ENCODE peak calls at places on chromosomes 3 and 15, in six cellular contexts. One of them, this sample, is unnamed. For H3K36me3, the result is how much of the 10 kb centered on the place peaks cover.

GRCh38 chr3:16252243-16252978 is 12.3 kb downstream of the DPH3 start:
- DNase-seq in H1: no peak
- DNase-seq in neuronal stem cell: no peak
- DNase-seq in IMR-90: no peak
- DNase-seq in mesenchymal stem cell: no peak
- DNase-seq in trophoblast cell: no peak
- DNase-seq in this sample: no peak

GRCh38 chr3:172735014-172735413 is 15.5 kb upstream of the ECT2 start:
- DNase-seq in neuronal stem cell: no peak
- DNase-seq in H1: no peak
- DNase-seq in trophoblast cell: no peak
- DNase-seq in mesenchymal stem cell: no peak
- DNase-seq in IMR-90: no peak
- DNase-seq in this sample: no peak

GRCh38 chr15:51844747-51845426 is 15.4 kb downstream of the TMOD3 start:
- DNase-seq in IMR-90: peak
- DNase-seq in mesenchymal stem cell: no peak
- DNase-seq in neuronal stem cell: no peak
- DNase-seq in H1: no peak
- DNase-seq in trophoblast cell: no peak
- DNase-seq in this sample: no peak

GRCh38 chr15:56243117-56243773 is 434 bp downstream of the RFX7 start:
- DNase-seq in H1: no peak
- DNase-seq in neuronal stem cell: peak
- DNase-seq in trophoblast cell: no peak
- DNase-seq in IMR-90: peak
- DNase-seq in mesenchymal stem cell: peak
- DNase-seq in this sample: peak

GRCh38 chr15:82046668-82047492 is 1.1 kb upstream of the MEX3B start:
- DNase-seq in neuronal stem cell: peak
- DNase-seq in H1: peak
- DNase-seq in mesenchymal stem cell: peak
- DNase-seq in IMR-90: peak
- DNase-seq in trophoblast cell: peak
- DNase-seq in this sample: peak

GRCh38 chr3:160804762-160805161 is 48.7 kb downstream of the PPM1L start:
- DNase-seq in neuronal stem cell: no peak
- DNase-seq in IMR-90: no peak
- DNase-seq in mesenchymal stem cell: peak
- DNase-seq in H1: no peak
- DNase-seq in trophoblast cell: no peak
- DNase-seq in this sample: peak

GRCh38 chr3:127749787-127750225 is 72.5 kb downstream of the MGLL start:
- DNase-seq in trophoblast cell: no peak
- DNase-seq in neuronal stem cell: no peak
- DNase-seq in mesenchymal stem cell: no peak
- DNase-seq in IMR-90: no peak
- DNase-seq in H1: no peak
- DNase-seq in this sample: peak

GRCh38 chr3:181717505-181717904 is 5.8 kb downstream of the SOX2 start:
- DNase-seq in H1: no peak
- DNase-seq in mesenchymal stem cell: no peak
- DNase-seq in trophoblast cell: no peak
- DNase-seq in neuronal stem cell: no peak
- DNase-seq in IMR-90: no peak
- DNase-seq in this sample: no peak

GRCh38 chr3:140753865-140754754 is 76.2 kb downstream of the TRIM42 start:
- DNase-seq in H1: no peak
- DNase-seq in trophoblast cell: no peak
- DNase-seq in mesenchymal stem cell: no peak
- DNase-seq in neuronal stem cell: no peak
- DNase-seq in IMR-90: no peak
- DNase-seq in this sample: no peak

GRCh38 chr15:47756872-47757271 is 39.6 kb downstream of the SEMA6D start:
- DNase-seq in H1: no peak
- DNase-seq in neuronal stem cell: no peak
- DNase-seq in mesenchymal stem cell: peak
- DNase-seq in IMR-90: peak
- DNase-seq in trophoblast cell: peak
- DNase-seq in this sample: peak

GRCh38 chr15:70778258-70779076 is 15.1 kb upstream of the UACA start:
- DNase-seq in mesenchymal stem cell: peak
- DNase-seq in H1: no peak
- DNase-seq in trophoblast cell: peak
- DNase-seq in neuronal stem cell: no peak
- DNase-seq in IMR-90: peak
- DNase-seq in this sample: no peak

GRCh38 chr3:88960019-88960418 is 147.4 kb upstream of the EPHA3 start:
- DNase-seq in neuronal stem cell: no peak
- DNase-seq in trophoblast cell: no peak
- DNase-seq in H1: no peak
- DNase-seq in IMR-90: no peak
- DNase-seq in mesenchymal stem cell: no peak
- DNase-seq in this sample: no peak

GRCh38 chr15:98657721-98658120 is 9.4 kb downstream of the IGF1R start:
- DNase-seq in IMR-90: peak
- DNase-seq in neuronal stem cell: no peak
- DNase-seq in trophoblast cell: no peak
- DNase-seq in H1: no peak
- DNase-seq in mesenchymal stem cell: no peak
- DNase-seq in this sample: no peak

GRCh38 chr15:39597751-39598185 is 16.9 kb downstream of the THBS1 start:
- DNase-seq in H1: no peak
- DNase-seq in IMR-90: peak
- DNase-seq in neuronal stem cell: no peak
- DNase-seq in trophoblast cell: no peak
- DNase-seq in mesenchymal stem cell: peak
- DNase-seq in this sample: no peak

GRCh38 chr15:44300567-44300966 is 12.0 kb downstream of the GOLM2 start:
- DNase-seq in IMR-90: no peak
- DNase-seq in mesenchymal stem cell: no peak
- DNase-seq in neuronal stem cell: no peak
- DNase-seq in H1: no peak
- DNase-seq in trophoblast cell: no peak
- DNase-seq in this sample: no peak

GRCh38 chr15:66789029-66790025 is 87.3 kb downstream of the SMAD6 start:
- DNase-seq in mesenchymal stem cell: peak
- DNase-seq in trophoblast cell: peak
- DNase-seq in H1: no peak
- DNase-seq in neuronal stem cell: no peak
- DNase-seq in IMR-90: peak
- DNase-seq in this sample: peak

GRCh38 chr3:75192065-75192658 is 472.0 kb upstream of the FRG2C start:
- DNase-seq in mesenchymal stem cell: peak
- DNase-seq in IMR-90: peak
- DNase-seq in H1: no peak
- DNase-seq in neuronal stem cell: peak
- DNase-seq in trophoblast cell: peak
- DNase-seq in this sample: peak

GRCh38 chr3:126083511-126083912 is 412 bp downstream of the SLC41A3 start:
- DNase-seq in trophoblast cell: peak
- DNase-seq in neuronal stem cell: peak
- DNase-seq in IMR-90: peak
- DNase-seq in H1: no peak
- DNase-seq in mesenchymal stem cell: peak
- DNase-seq in this sample: peak

GRCh38 chr3:53109822-53110771 is 20.1 kb downstream of the RFT1 start:
- DNase-seq in mesenchymal stem cell: peak
- DNase-seq in neuronal stem cell: no peak
- DNase-seq in trophoblast cell: peak
- DNase-seq in H1: peak
- DNase-seq in IMR-90: peak
- DNase-seq in this sample: peak

GRCh38 chr3:45110185-45110833 is 35.9 kb downstream of the CDCP1 start:
- DNase-seq in mesenchymal stem cell: peak
- DNase-seq in IMR-90: no peak
- DNase-seq in H1: no peak
- DNase-seq in trophoblast cell: no peak
- DNase-seq in neuronal stem cell: no peak
- DNase-seq in this sample: no peak

GRCh38 chr15:74866090-74866489 is 7.1 kb downstream of the SCAMP2 start:
- DNase-seq in IMR-90: peak
- DNase-seq in H1: no peak
- DNase-seq in trophoblast cell: peak
- DNase-seq in neuronal stem cell: no peak
- DNase-seq in mesenchymal stem cell: peak
- DNase-seq in this sample: peak

GRCh38 chr3:111998661-111999641 is at the start of gene TAGLN3:
- DNase-seq in IMR-90: no peak
- DNase-seq in H1: no peak
- DNase-seq in neuronal stem cell: peak
- DNase-seq in mesenchymal stem cell: peak
- DNase-seq in trophoblast cell: no peak
- DNase-seq in this sample: peak

DNA sequence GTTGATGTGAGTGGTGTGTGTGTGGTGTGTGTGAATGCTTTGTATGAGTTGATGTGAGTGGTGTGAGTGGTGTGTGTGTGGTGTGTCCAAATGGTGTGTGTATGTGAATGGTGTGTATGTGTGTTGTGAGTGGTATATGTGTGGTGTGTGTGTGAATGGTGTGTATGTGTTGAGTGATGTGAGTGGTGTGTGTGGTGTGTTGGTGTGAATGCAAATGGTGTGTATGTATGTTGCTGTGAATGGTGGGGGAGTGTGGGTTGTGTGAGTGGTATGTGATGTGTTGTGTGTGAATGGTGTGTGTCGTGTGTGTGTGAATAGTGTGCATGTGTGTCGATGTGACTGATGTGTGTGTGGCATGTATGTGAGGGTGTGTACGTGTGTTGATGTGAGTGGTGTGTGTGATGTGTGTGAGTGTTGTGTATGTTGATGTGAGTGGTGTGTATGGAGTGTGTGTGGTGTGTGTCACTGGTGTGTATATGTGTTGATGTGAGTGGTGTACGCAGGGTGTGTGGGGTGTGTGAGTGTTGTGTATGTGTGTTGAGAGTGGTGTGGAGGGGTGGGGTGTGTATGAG is 40.6 kb downstream of the ARNT2 start:
- DNase-seq in H1: no peak
- DNase-seq in mesenchymal stem cell: no peak
- DNase-seq in trophoblast cell: no peak
- DNase-seq in IMR-90: no peak
- DNase-seq in neuronal stem cell: no peak
- DNase-seq in this sample: no peak
- H4K8ac ChIP-seq in H1: peak
- H4K8ac ChIP-seq in mesenchymal stem cell: no peak
- H4K8ac ChIP-seq in trophoblast cell: no peak
- H4K8ac ChIP-seq in IMR-90: peak
- H4K8ac ChIP-seq in neuronal stem cell: peak
- H4K8ac ChIP-seq in this sample: no peak

GRCh38 chr3:123584988-123585937 is at the start of gene HACD2:
- DNase-seq in trophoblast cell: peak
- DNase-seq in mesenchymal stem cell: peak
- DNase-seq in IMR-90: peak
- DNase-seq in H1: peak
- DNase-seq in neuronal stem cell: peak
- DNase-seq in this sample: peak
- H3K18ac ChIP-seq in trophoblast cell: peak
- H3K18ac ChIP-seq in mesenchymal stem cell: peak
- H3K18ac ChIP-seq in IMR-90: peak
- H3K18ac ChIP-seq in H1: peak
- H3K18ac ChIP-seq in neuronal stem cell: peak
- H3K18ac ChIP-seq in this sample: peak

GRCh38 chr3:69181592-69182211 is 59.3 kb upstream of the LMOD3 start:
- DNase-seq in mesenchymal stem cell: peak
- DNase-seq in neuronal stem cell: no peak
- DNase-seq in H1: no peak
- DNase-seq in IMR-90: peak
- DNase-seq in trophoblast cell: peak
- DNase-seq in this sample: peak

GRCh38 chr3:69179740-69180372 is 57.5 kb upstream of the LMOD3 start:
- DNase-seq in IMR-90: no peak
- DNase-seq in H1: no peak
- DNase-seq in neuronal stem cell: no peak
- DNase-seq in trophoblast cell: no peak
- DNase-seq in mesenchymal stem cell: no peak
- DNase-seq in this sample: no peak

GRCh38 chr3:69180869-69181591 is 58.6 kb upstream of the LMOD3 start:
- DNase-seq in neuronal stem cell: no peak
- DNase-seq in mesenchymal stem cell: no peak
- DNase-seq in trophoblast cell: no peak
- DNase-seq in IMR-90: no peak
- DNase-seq in H1: no peak
- DNase-seq in this sample: no peak

GRCh38 chr3:69178838-69179739 is 56.7 kb upstream of the LMOD3 start:
- DNase-seq in IMR-90: no peak
- DNase-seq in trophoblast cell: peak
- DNase-seq in mesenchymal stem cell: no peak
- DNase-seq in neuronal stem cell: no peak
- DNase-seq in H1: no peak
- DNase-seq in this sample: peak

DNA sequence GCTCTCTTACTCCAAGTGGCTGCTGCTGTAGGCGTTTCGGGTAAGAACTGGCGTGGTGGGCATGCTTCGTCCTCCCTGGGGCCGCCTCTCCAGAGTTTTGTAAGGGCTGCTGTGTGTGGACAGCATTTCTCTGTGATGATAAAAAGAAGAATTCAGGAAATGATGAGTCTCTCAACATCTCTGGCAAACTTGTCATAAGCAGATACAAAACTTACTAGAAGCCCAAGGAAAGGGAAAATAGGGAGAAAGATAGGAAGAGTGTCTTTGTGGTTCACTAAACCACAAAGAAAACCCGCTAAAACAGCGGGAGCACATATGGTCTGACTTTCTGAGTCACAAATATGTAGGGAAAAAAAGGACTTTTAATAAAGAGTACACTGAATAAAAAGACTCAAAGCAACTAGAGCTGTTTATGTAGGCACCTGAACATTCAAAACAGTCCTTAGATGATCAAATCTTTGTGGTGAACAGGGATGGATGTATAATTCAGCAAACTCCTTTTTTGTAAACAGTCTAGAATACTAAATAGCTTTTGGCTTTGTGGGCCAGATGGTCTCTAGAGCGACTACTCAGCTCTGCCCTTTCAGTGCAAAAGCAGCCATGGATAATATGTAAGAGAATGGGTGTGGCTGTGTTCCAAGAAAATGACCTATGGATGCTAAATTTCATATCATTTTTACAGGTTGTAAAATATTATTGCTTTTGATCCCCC is 60.3 kb upstream of the LMOD3 start:
- DNase-seq in trophoblast cell: no peak
- DNase-seq in neuronal stem cell: no peak
- DNase-seq in H1: no peak
- DNase-seq in mesenchymal stem cell: peak
- DNase-seq in IMR-90: peak
- DNase-seq in this sample: no peak
- H3K36me3 ChIP-seq in trophoblast cell: under half
- H3K36me3 ChIP-seq in neuronal stem cell: under half
- H3K36me3 ChIP-seq in H1: under half
- H3K36me3 ChIP-seq in mesenchymal stem cell: under half
- H3K36me3 ChIP-seq in IMR-90: under half
- H3K36me3 ChIP-seq in this sample: under half

DNA sequence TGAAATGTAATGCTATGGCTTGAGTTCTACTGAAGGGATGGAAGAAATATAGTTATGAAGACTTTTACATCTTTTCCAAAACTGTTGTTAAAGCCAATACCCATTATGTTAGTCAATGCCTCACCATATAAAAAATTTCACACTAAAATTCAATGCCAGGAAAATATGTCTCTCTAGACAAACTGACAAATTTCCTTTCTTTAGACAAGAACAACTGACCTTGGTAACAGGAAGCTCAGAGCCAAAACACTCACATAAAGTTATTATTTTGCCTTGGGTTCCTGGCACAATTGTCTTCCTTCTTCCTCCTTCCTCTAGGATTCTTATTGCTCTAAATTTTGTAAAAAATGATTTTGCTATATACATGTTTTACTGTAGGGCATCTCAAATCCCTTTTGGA is 26.7 kb downstream of the INTS14 start:
- DNase-seq in neuronal stem cell: no peak
- DNase-seq in mesenchymal stem cell: no peak
- DNase-seq in H1: no peak
- DNase-seq in IMR-90: no peak
- DNase-seq in trophoblast cell: no peak
- DNase-seq in this sample: no peak
- H4K8ac ChIP-seq in neuronal stem cell: no peak
- H4K8ac ChIP-seq in mesenchymal stem cell: no peak
- H4K8ac ChIP-seq in H1: no peak
- H4K8ac ChIP-seq in IMR-90: no peak
- H4K8ac ChIP-seq in trophoblast cell: no peak
- H4K8ac ChIP-seq in this sample: no peak